ENCODE peak calls at places on chromosomes 4 and X, in four cellular contexts. Y is HEK293T, A is IMR-90, U is K562. Q is an unnamed sample.

GRCh38 chr4:169133932-169134331 is 123.9 kb upstream of the CBR4 start:
- DNase-seq in Y (no peak), A (no peak), U (no peak), Q (no peak)

GRCh38 chr4:141890279-141890678 is 253.9 kb downstream of the IL15 start:
- DNase-seq in Y (no peak), A (peak), U (no peak), Q (no peak)

GRCh38 chrX:47772764-47773163 is 63.9 kb upstream of the ZNF81 start:
- DNase-seq in Y (no peak), A (no peak), U (no peak), Q (no peak)

GRCh38 chr4:121822796-121823504 is 733 bp downstream of the CCNA2 start:
- DNase-seq in Y (peak), A (no peak), U (peak), Q (no peak)

GRCh38 chr4:103773691-103774231 is 54.0 kb upstream of the TACR3 start:
- DNase-seq in Y (no peak), A (no peak), U (no peak), Q (no peak)

GRCh38 chrX:118215346-118215745 is 98.7 kb upstream of the KLHL13 start:
- DNase-seq in Y (no peak), A (no peak), U (no peak), Q (no peak)

GRCh38 chr4:139556735-139557505 is 901 bp upstream of the SETD7 start:
- DNase-seq in Y (peak), A (no peak), U (peak), Q (no peak)

GRCh38 chrX:118566359-118566758 is 70.7 kb downstream of the DOCK11 start:
- DNase-seq in Y (no peak), A (peak), U (no peak), Q (no peak)

GRCh38 chrX:9318213-9318612 is 146.6 kb upstream of the TBL1X start:
- DNase-seq in Y (no peak), A (no peak), U (no peak), Q (no peak)

GRCh38 chr4:86973668-86974067 is 38.9 kb downstream of the AFF1 start:
- DNase-seq in Y (no peak), A (no peak), U (no peak), Q (no peak)

GRCh38 chr4:19983072-19983471 is 268.6 kb upstream of the SLIT2 start:
- DNase-seq in Y (no peak), A (peak), U (no peak), Q (no peak)

GRCh38 chr4:147981305-147981704 is 249.4 kb downstream of the ARHGAP10 start:
- DNase-seq in Y (no peak), A (peak), U (no peak), Q (peak)

GRCh38 chr4:185839204-185839712 is 27.3 kb upstream of the SORBS2 start:
- DNase-seq in Y (peak), A (peak), U (no peak), Q (no peak)

GRCh38 chr4:153045111-153045982 is 109.2 kb downstream of the FHDC1 start:
- DNase-seq in Y (no peak), A (no peak), U (no peak), Q (no peak)

GRCh38 chr4:86549163-86549788 is 44.8 kb upstream of the PTPN13 start:
- DNase-seq in Y (no peak), A (peak), U (no peak), Q (no peak)

GRCh38 chr4:123673971-123674370 is 277.4 kb downstream of the SPRY1 start:
- DNase-seq in Y (no peak), A (peak), U (no peak), Q (no peak)

GRCh38 chrX:152901816-152902501 is 4.1 kb downstream of the ZNF185 start:
- DNase-seq in Y (no peak), A (no peak), U (no peak), Q (no peak)

GRCh38 chrX:45191820-45192409 is 8.8 kb downstream of the DIPK2B start:
- DNase-seq in Y (no peak), A (no peak), U (no peak), Q (no peak)

GRCh38 chr4:75058486-75058885 is 125.6 kb downstream of the PARM1 start:
- DNase-seq in Y (no peak), A (no peak), U (no peak), Q (no peak)

GRCh38 chr4:138310498-138310897 is 68.3 kb upstream of the SLC7A11 start:
- DNase-seq in Y (no peak), A (peak), U (no peak), Q (no peak)

GRCh38 chr4:625631-626031 is 258 bp downstream of the PDE6B start:
- DNase-seq in Y (no peak), A (no peak), U (no peak), Q (no peak)

GRCh38 chr4:180721356-180721755 is 1521.8 kb upstream of the TENM3 start:
- DNase-seq in Y (no peak), A (no peak), U (no peak), Q (no peak)

GRCh38 chr4:6893449-6894085 is 16.1 kb upstream of the TBC1D14 start:
- DNase-seq in Y (no peak), A (peak), U (no peak), Q (no peak)

GRCh38 chr4:110211007-110211769 is 12.8 kb upstream of the ELOVL6 start:
- DNase-seq in Y (peak), A (peak), U (peak), Q (no peak)

GRCh38 chrX:22237479-22237878 is 35.2 kb upstream of the CBLL2 start:
- DNase-seq in Y (no peak), A (peak), U (no peak), Q (no peak)

GRCh38 chr4:123444298-123444731 is 47.7 kb downstream of the SPRY1 start:
- DNase-seq in Y (peak), A (peak), U (peak), Q (peak)

GRCh38 chr4:2798399-2799301 is 5.8 kb downstream of the SH3BP2 start:
- DNase-seq in Y (no peak), A (no peak), U (peak), Q (no peak)
- TF ChIP-seq BHLHE40 in Y (no peak), A (no peak), U (peak), Q (peak)

GRCh38 chr4:40196260-40196659 is 571 bp upstream of the RHOH start:
- DNase-seq in Y (no peak), A (no peak), U (no peak), Q (no peak)

GRCh38 chr4:40197879-40198689 is 1.3 kb downstream of the RHOH start:
- DNase-seq in Y (no peak), A (no peak), U (peak), Q (no peak)

GRCh38 chr4:40195182-40196177 is 1.4 kb upstream of the RHOH start:
- DNase-seq in Y (no peak), A (no peak), U (no peak), Q (no peak)

GRCh38 chr4:40194602-40195161 is 2.1 kb upstream of the RHOH start:
- DNase-seq in Y (no peak), A (peak), U (no peak), Q (no peak)

GRCh38 chr4:40196724-40197281 is at the start of gene RHOH:
- DNase-seq in Y (no peak), A (no peak), U (no peak), Q (no peak)
- TF ChIP-seq BHLHE40 in Y (no peak), A (no peak), U (peak), Q (peak)

DNA sequence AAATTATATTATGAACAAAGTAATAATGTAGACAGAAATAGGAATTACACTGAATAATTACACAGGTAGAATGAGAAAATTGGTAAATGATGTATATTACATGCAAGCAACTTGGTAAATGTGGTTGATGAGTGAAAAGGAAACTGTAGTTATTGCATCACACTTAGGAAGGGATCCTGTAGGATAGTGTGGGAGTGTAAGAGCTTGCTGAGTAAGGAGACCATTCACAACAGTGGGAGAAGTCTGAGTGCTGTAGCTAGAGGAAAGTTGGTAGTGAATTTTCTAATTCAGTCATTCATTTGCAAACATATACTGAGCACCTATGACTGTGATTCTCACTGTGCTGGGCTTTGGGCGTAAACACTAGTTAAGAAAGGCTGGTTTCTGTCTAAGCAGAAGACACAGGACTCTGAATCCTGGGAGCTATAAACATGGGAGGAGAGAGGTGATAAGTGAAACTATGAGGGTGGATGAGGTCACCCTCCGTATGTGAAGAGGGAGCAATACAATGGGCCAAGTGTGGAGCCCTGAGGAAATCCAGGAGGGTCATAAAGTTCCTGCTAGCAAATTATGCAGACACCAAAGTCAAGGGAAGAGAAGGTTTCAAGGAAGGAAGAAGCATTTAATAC is 14.2 kb upstream of the CPE start:
- DNase-seq in Y (no peak), A (no peak), U (no peak), Q (no peak)
- TF ChIP-seq BHLHE40 in Y (no peak), A (no peak), U (no peak), Q (no peak)

DNA sequence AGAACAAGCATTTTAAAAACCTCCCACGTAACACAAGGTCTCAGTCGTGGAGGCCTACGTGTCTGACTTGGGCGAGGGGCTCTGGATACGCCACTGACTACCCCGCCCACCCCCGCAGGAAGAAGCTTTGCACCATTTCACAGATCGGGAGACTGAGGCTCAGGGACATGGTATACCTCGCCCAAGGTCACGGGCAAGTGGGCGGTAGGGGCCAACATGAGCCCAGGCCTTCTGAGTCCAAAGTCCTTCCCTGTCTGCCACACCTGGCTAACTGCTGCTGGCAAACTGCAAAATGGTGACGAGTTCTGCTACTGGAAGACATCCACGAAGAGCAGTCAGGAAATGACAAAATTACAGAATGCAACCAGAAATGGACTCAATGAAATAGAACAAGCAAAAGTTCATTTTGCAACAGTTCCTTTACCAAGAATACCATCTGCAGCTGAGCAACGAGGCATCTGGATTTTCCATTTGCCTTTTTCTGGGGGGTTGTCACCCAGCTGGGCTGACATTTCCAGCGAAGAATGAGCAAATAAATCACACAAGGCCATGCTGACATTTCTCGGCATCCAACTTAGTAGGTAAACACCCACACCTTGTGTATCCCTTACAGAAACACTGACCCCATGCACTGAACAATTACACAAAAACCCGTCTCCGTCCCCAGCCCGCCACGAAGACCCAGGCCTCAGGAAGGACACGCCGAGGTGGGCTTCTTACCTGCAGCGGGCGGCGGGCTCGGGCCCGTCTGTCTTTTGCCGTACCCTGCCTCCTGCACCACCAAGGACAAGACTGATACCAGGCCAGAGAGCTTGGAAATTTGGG is 70.3 kb upstream of the AFAP1 start:
- DNase-seq in Y (no peak), A (no peak), U (no peak), Q (no peak)
- TF ChIP-seq BHLHE40 in Y (no peak), A (no peak), U (no peak), Q (no peak)

DNA sequence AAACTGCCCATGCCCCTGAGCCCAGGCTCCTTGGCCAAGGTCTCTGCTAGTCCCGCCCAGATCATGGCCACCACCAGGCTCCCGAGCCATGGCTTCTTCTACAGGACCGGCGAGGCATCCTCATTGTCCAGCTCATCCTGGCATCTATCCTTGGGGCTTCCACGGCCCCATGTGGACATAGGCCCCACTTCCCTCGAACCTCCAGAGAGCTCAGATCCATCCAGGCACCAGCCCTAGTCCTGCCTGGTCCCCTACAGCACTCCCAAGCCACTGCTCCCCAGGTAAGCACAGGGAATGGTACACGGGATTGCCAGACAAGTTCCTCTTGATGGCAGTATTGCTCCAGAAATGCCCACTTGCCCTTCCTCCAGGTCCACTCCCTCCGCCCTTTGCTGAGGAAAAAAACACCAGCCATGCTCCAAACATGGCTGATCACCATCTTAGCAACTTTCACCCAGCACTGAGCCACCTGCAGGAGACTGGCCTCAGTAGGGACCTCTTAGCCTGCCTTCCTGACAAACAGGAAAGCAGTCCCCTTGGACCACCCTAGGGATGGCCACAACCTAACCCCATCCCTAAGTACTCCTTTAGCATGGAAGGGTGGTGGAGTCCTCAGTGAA is 272.1 kb upstream of the AGTR2 start:
- DNase-seq in Y (peak), A (peak), U (peak), Q (no peak)
- TF ChIP-seq BHLHE40 in Y (no peak), A (no peak), U (no peak), Q (no peak)

DNA sequence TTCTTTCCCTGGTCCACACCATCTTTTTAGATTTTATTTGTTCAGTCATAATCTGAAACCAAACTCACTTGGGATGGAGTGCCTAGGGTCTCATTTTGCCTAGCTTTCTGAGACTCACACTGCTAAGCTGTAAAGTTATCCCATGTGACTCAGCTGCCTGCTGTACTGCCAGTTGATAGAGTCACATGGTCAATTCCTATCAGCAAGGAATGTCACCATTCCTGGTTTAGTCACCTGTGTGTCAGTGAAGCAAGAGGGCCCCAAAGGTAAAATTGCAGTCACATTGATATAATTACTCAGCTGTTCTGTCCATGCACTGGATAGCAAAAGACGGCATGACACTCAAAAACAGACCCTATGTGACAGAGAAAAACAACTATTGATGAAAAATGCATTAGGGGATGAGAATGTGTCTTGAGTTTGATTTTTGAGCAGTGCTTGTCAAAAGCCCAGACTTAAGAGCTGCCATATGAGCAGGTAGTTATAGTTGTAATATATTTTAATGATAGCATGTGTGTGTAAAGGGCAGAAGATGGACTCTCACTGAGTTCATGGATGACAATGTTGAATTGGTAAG is 413.2 kb downstream of the PPARGC1A start:
- DNase-seq in Y (no peak), A (no peak), U (no peak), Q (no peak)
- TF ChIP-seq BHLHE40 in Y (no peak), A (no peak), U (no peak), Q (no peak)

GRCh38 chr4:78058591-78059523 is 1.7 kb downstream of the FRAS1 start:
- DNase-seq in Y (peak), A (no peak), U (no peak), Q (no peak)

GRCh38 chr4:78057135-78057599 is at the start of gene FRAS1:
- DNase-seq in Y (peak), A (no peak), U (no peak), Q (no peak)

GRCh38 chr4:78059938-78060337 is 2.8 kb downstream of the FRAS1 start:
- DNase-seq in Y (no peak), A (no peak), U (no peak), Q (no peak)

GRCh38 chr4:78057600-78058560 is 757 bp downstream of the FRAS1 start:
- DNase-seq in Y (peak), A (peak), U (no peak), Q (no peak)

GRCh38 chr4:78059524-78059889 is 2.4 kb downstream of the FRAS1 start:
- DNase-seq in Y (peak), A (peak), U (peak), Q (no peak)
- TF ChIP-seq BHLHE40 in Y (no peak), A (no peak), U (no peak), Q (peak)

GRCh38 chrX:104988038-104988437 is 232.5 kb downstream of the TEX13A start:
- DNase-seq in Y (no peak), A (no peak), U (no peak), Q (no peak)

GRCh38 chrX:104987063-104987462 is 233.4 kb downstream of the TEX13A start:
- DNase-seq in Y (no peak), A (no peak), U (no peak), Q (no peak)
- TF ChIP-seq BHLHE40 in Y (no peak), A (no peak), U (no peak), Q (no peak)

Q was measured in GM12878.